ENCODE peak calls at places on chromosomes 4 and X, in five cellular contexts. Q is NCI-H2081, D is A172, F is NCI-H2171 treated with DMSO at 0.1 percent for 48 hours, N is hypothalamus. W is an unnamed sample.

GRCh38 chrX:102745513-102746133 is 25.1 kb downstream of the GPRASP3 start:
- DNase-seq in Q (no peak), D (no peak), F (no peak), N (no peak), W (no peak)

GRCh38 chr4:93317046-93317445 is 511.5 kb upstream of the ATOH1 start:
- DNase-seq in Q (peak), D (no peak), F (peak), N (no peak), W (no peak)

GRCh38 chr4:88162636-88163035 is 4.2 kb upstream of the ABCG2 start:
- DNase-seq in Q (no peak), D (no peak), F (no peak), N (no peak), W (no peak)

GRCh38 chr4:8213121-8213520 is 14.0 kb downstream of the SH3TC1 start:
- DNase-seq in Q (no peak), D (no peak), F (no peak), N (no peak), W (no peak)

GRCh38 chr4:53233396-53233795 is 132.5 kb downstream of the SCFD2 start:
- DNase-seq in Q (no peak), D (no peak), F (no peak), N (no peak), W (no peak)

GRCh38 chrX:106619797-106620196 is 8.0 kb downstream of the RADX start:
- DNase-seq in Q (peak), D (no peak), F (no peak), N (no peak), W (no peak)

GRCh38 chr4:74855879-74856278 is 61.6 kb upstream of the BTC start:
- DNase-seq in Q (no peak), D (peak), F (no peak), N (no peak), W (no peak)

GRCh38 chrX:78945186-78945912 is at the start of gene P2RY10:
- DNase-seq in Q (no peak), D (no peak), F (no peak), N (no peak), W (no peak)

GRCh38 chr4:26826721-26827120 is 33.9 kb upstream of the STIM2 start:
- DNase-seq in Q (no peak), D (no peak), F (no peak), N (no peak), W (peak)

GRCh38 chrX:104913348-104913747 is 307.1 kb downstream of the TEX13A start:
- DNase-seq in Q (no peak), D (no peak), F (no peak), N (no peak), W (no peak)

GRCh38 chrX:13770013-13770412 is 35.5 kb downstream of the OFD1 start:
- DNase-seq in Q (peak), D (no peak), F (no peak), N (no peak), W (no peak)

GRCh38 chr4:7295917-7296660 is 103.8 kb downstream of the SORCS2 start:
- DNase-seq in Q (no peak), D (no peak), F (no peak), N (peak), W (no peak)

GRCh38 chrX:119118780-119119395 is 8.7 kb downstream of the KIAA1210 start:
- DNase-seq in Q (peak), D (peak), F (no peak), N (no peak), W (peak)

GRCh38 chrX:2401201-2401589 is 99.6 kb downstream of the DHRSX start:
- DNase-seq in Q (no peak), D (no peak), F (no peak), N (no peak), W (no peak)

GRCh38 chr4:17639136-17639535 is 24.7 kb downstream of the MED28 start:
- DNase-seq in Q (no peak), D (no peak), F (no peak), N (no peak), W (no peak)

GRCh38 chrX:152530967-152531366 is 79.9 kb upstream of the GABRA3 start:
- DNase-seq in Q (no peak), D (no peak), F (no peak), N (no peak), W (no peak)

GRCh38 chr4:124890522-124890921 is 178.0 kb upstream of the ANKRD50 start:
- DNase-seq in Q (no peak), D (no peak), F (no peak), N (no peak), W (no peak)

GRCh38 chr4:10917475-10918103 is 233.0 kb upstream of the CLNK start:
- DNase-seq in Q (peak), D (no peak), F (peak), N (no peak), W (no peak)

GRCh38 chr4:123922847-123923246 is 526.3 kb downstream of the SPRY1 start:
- DNase-seq in Q (no peak), D (peak), F (no peak), N (no peak), W (no peak)

GRCh38 chrX:38163193-38163592 is 57.5 kb downstream of the SRPX start:
- DNase-seq in Q (no peak), D (no peak), F (no peak), N (no peak), W (no peak)

GRCh38 chrX:7155163-7155562 is 7.2 kb upstream of the PUDP start:
- DNase-seq in Q (no peak), D (no peak), F (no peak), N (no peak), W (no peak)

GRCh38 chr4:173801361-173801760 is 271.3 kb upstream of the HAND2 start:
- DNase-seq in Q (no peak), D (no peak), F (no peak), N (no peak), W (no peak)

GRCh38 chr4:143633833-143634232 is 66.6 kb downstream of the FREM3 start:
- DNase-seq in Q (no peak), D (no peak), F (no peak), N (no peak), W (no peak)

GRCh38 chrX:74890676-74891430 is 34.4 kb downstream of the NEXMIF start:
- DNase-seq in Q (no peak), D (no peak), F (no peak), N (no peak), W (no peak)

GRCh38 chrX:1485033-1485432 is 32.3 kb upstream of the ASMTL start:
- DNase-seq in Q (no peak), D (no peak), F (no peak), N (no peak), W (no peak)

GRCh38 chr4:186554890-186555827 is at the start of gene MTNR1A:
- DNase-seq in Q (no peak), D (no peak), F (no peak), N (no peak), W (no peak)

GRCh38 chr4:174375422-174375821 is 91.7 kb downstream of the CEP44 start:
- DNase-seq in Q (no peak), D (no peak), F (no peak), N (no peak), W (no peak)

GRCh38 chr4:85940131-85940530 is 419.7 kb downstream of the MAPK10 start:
- DNase-seq in Q (no peak), D (no peak), F (no peak), N (no peak), W (no peak)

GRCh38 chr4:80454040-80454439 is 118.5 kb downstream of the CFAP299 start:
- DNase-seq in Q (no peak), D (no peak), F (no peak), N (no peak), W (no peak)

GRCh38 chr4:143424276-143424675 is 87.6 kb downstream of the GAB1 start:
- DNase-seq in Q (no peak), D (peak), F (no peak), N (no peak), W (no peak)

GRCh38 chrX:129019412-129019811 is 503.9 kb downstream of the SMARCA1 start:
- DNase-seq in Q (no peak), D (no peak), F (no peak), N (no peak), W (no peak)

GRCh38 chr4:122647656-122648055 is 26.8 kb upstream of the IL21 start:
- DNase-seq in Q (no peak), D (no peak), F (no peak), N (no peak), W (no peak)

GRCh38 chrX:9681011-9681410 is 84.6 kb downstream of the GPR143 start:
- DNase-seq in Q (no peak), D (no peak), F (no peak), N (no peak), W (no peak)

GRCh38 chr4:54276633-54277426 is 47.7 kb downstream of the PDGFRA start:
- DNase-seq in Q (peak), D (no peak), F (no peak), N (no peak), W (no peak)

GRCh38 chrX:136431625-136432024 is 56.1 kb upstream of the BRS3 start:
- DNase-seq in Q (no peak), D (no peak), F (no peak), N (no peak), W (no peak)

GRCh38 chrX:68508799-68509198 is 9.9 kb downstream of the YIPF6 start:
- DNase-seq in Q (no peak), D (no peak), F (no peak), N (no peak), W (no peak)

GRCh38 chr4:112153222-112153791 is 8.1 kb downstream of the FAM241A start:
- DNase-seq in Q (no peak), D (no peak), F (no peak), N (no peak), W (no peak)

GRCh38 chr4:1010522-1011021 is 854 bp upstream of the FGFRL1 start:
- DNase-seq in Q (peak), D (no peak), F (peak), N (no peak), W (peak)